ENCODE peak calls at places on chromosomes 2 and 18, in nine cellular contexts. Z, U, E, G, M, W, J, K and B are unnamed samples.

GRCh38 chr2:68774569-68775271 is 40.1 kb downstream of the ARHGAP25 start:
- DNase-seq in Z (peak), U (no peak), E (peak), G (no peak), M (peak), W (no peak), J (peak), K (peak), B (no peak)

GRCh38 chr2:197571622-197572271 is 55.9 kb downstream of the MOB4 start:
- DNase-seq in Z (no peak), U (no peak), E (no peak), G (no peak), M (no peak), W (no peak), J (no peak), K (no peak), B (no peak)

GRCh38 chr2:20400787-20401494 is 45.9 kb upstream of the RHOB start:
- DNase-seq in Z (no peak), U (no peak), E (no peak), G (no peak), M (no peak), W (no peak), J (no peak), K (no peak), B (peak)

GRCh38 chr2:240433973-240434727 is 1.3 kb upstream of the GPC1 start:
- DNase-seq in Z (peak), U (no peak), E (no peak), G (peak), M (no peak), W (peak), J (peak), K (no peak), B (peak)

GRCh38 chr2:173926875-173927274 is 38.3 kb downstream of the SP3 start:
- DNase-seq in Z (no peak), U (no peak), E (no peak), G (no peak), M (no peak), W (no peak), J (no peak), K (no peak), B (no peak)

GRCh38 chr2:200380833-200381542 is 74.5 kb downstream of the SPATS2L start:
- DNase-seq in Z (no peak), U (no peak), E (no peak), G (peak), M (no peak), W (peak), J (no peak), K (no peak), B (no peak)

GRCh38 chr2:230665263-230665691 is 47.4 kb upstream of the CAB39 start:
- DNase-seq in Z (no peak), U (no peak), E (no peak), G (no peak), M (no peak), W (no peak), J (no peak), K (no peak), B (no peak)

GRCh38 chr18:49832221-49832647 is 18.9 kb upstream of the ACAA2 start:
- DNase-seq in Z (no peak), U (no peak), E (no peak), G (no peak), M (no peak), W (no peak), J (no peak), K (no peak), B (no peak)

GRCh38 chr18:61820842-61821241 is 72.0 kb downstream of the RNF152 start:
- DNase-seq in Z (no peak), U (no peak), E (no peak), G (no peak), M (no peak), W (no peak), J (no peak), K (no peak), B (no peak)

GRCh38 chr2:44324971-44325426 is 36.3 kb downstream of the PREPL start:
- DNase-seq in Z (no peak), U (no peak), E (no peak), G (no peak), M (no peak), W (peak), J (peak), K (no peak), B (peak)

GRCh38 chr18:52451851-52452250 is 111.9 kb downstream of the DCC start:
- DNase-seq in Z (no peak), U (no peak), E (no peak), G (no peak), M (no peak), W (no peak), J (no peak), K (no peak), B (no peak)